ENCODE peak calls at places on chromosome 14, in four cellular contexts. B, G, A and D are unnamed samples.
A peak's percentile ranks its signal among the peaks of the same experiment; 100 is the strongest.

GRCh38 chr14:20866194-20866593 is 25.0 kb upstream of the RNASE3 start:
- DNase-seq in B (no peak), G (no peak), A (no peak), D (no peak)

GRCh38 chr14:71852201-71852600 is 80.0 kb upstream of the RGS6 start:
- DNase-seq in B (no peak), G (no peak), A (no peak), D (no peak)

GRCh38 chr14:30283822-30284446 is 275.0 kb upstream of the G2E3 start:
- DNase-seq in B (no peak), G (no peak), A (no peak), D (peak; percentile 58)

GRCh38 chr14:21525995-21526671 is at the start of gene SALL2:
- DNase-seq in B (peak; percentile 72), G (peak; percentile 76), A (peak; percentile 91), D (peak; percentile 55)

GRCh38 chr14:90624732-90625444 is 191.3 kb downstream of the TTC7B start:
- DNase-seq in B (no peak), G (no peak), A (no peak), D (no peak)

GRCh38 chr14:30440986-30441385 is 118.0 kb upstream of the G2E3 start:
- DNase-seq in B (no peak), G (no peak), A (no peak), D (peak; percentile 71)

GRCh38 chr14:32594766-32595165 is 265.7 kb downstream of the AKAP6 start:
- DNase-seq in B (no peak), G (no peak), A (no peak), D (peak; percentile 87)

GRCh38 chr14:49545716-49546115 is 40.5 kb downstream of the RPS29 start:
- DNase-seq in B (no peak), G (no peak), A (no peak), D (no peak)

GRCh38 chr14:75427126-75427481 is 718 bp upstream of the JDP2 start:
- DNase-seq in B (no peak), G (peak; percentile 41), A (no peak), D (no peak)

GRCh38 chr14:53432378-53432802 is 279.3 kb upstream of the DDHD1 start:
- DNase-seq in B (no peak), G (no peak), A (no peak), D (peak; percentile 58)

GRCh38 chr14:39426605-39427004 is 5.6 kb downstream of the FBXO33 start:
- DNase-seq in B (no peak), G (no peak), A (no peak), D (peak; percentile 80)

GRCh38 chr14:102622262-102622885 is 29.9 kb downstream of the RCOR1 start:
- DNase-seq in B (no peak), G (no peak), A (no peak), D (no peak)

GRCh38 chr14:75461303-75461702 is 33.5 kb downstream of the JDP2 start:
- DNase-seq in B (no peak), G (no peak), A (no peak), D (no peak)

GRCh38 chr14:103803661-103804060 is 43.7 kb downstream of the PPP1R13B start:
- DNase-seq in B (no peak), G (no peak), A (no peak), D (peak; percentile 72)

GRCh38 chr14:102516531-102517411 is 7.2 kb upstream of the ANKRD9 start:
- DNase-seq in B (peak; percentile 69), G (peak; percentile 73), A (peak; percentile 90), D (peak; percentile 55)

GRCh38 chr14:99675951-99676350 is 8.1 kb upstream of the CYP46A1 start:
- DNase-seq in B (no peak), G (no peak), A (no peak), D (no peak)

GRCh38 chr14:104660597-104660996 is 28.8 kb upstream of the INF2 start:
- DNase-seq in B (no peak), G (no peak), A (peak; percentile 71), D (no peak)

GRCh38 chr14:95218472-95219193 is 61.3 kb upstream of the DICER1 start:
- DNase-seq in B (no peak), G (no peak), A (no peak), D (no peak)

GRCh38 chr14:89845346-89845745 is 109.2 kb downstream of the EFCAB11 start:
- DNase-seq in B (no peak), G (no peak), A (no peak), D (peak; percentile 71)

GRCh38 chr14:75204106-75204505 is 27.7 kb upstream of the TMED10 start:
- DNase-seq in B (no peak), G (no peak), A (no peak), D (peak; percentile 47)

GRCh38 chr14:103825103-103825502 is 22.3 kb downstream of the PPP1R13B start:
- DNase-seq in B (no peak), G (no peak), A (no peak), D (no peak)

GRCh38 chr14:65103150-65103760 is 938 bp upstream of the MAX start:
- DNase-seq in B (no peak), G (no peak), A (no peak), D (peak; percentile 47)

GRCh38 chr14:104217486-104218360 is 79.3 kb downstream of the KIF26A start:
- DNase-seq in B (peak; percentile 61), G (no peak), A (peak; percentile 47), D (no peak)

GRCh38 chr14:89787525-89787924 is 167.0 kb downstream of the EFCAB11 start:
- DNase-seq in B (no peak), G (no peak), A (no peak), D (peak; percentile 67)

GRCh38 chr14:41604793-41605534 is 1.7 kb upstream of the LRFN5 start:
- DNase-seq in B (no peak), G (peak; percentile 43), A (peak; percentile 81), D (peak; percentile 88)

GRCh38 chr14:55373784-55374725 is 37.6 kb downstream of the ATG14 start:
- DNase-seq in B (no peak), G (no peak), A (no peak), D (peak; percentile 78)

GRCh38 chr14:36450550-36450949 is 69.5 kb downstream of the NKX2-1 start:
- DNase-seq in B (no peak), G (no peak), A (no peak), D (no peak)

GRCh38 chr14:32683679-32684078 is 255.0 kb upstream of the NPAS3 start:
- DNase-seq in B (no peak), G (no peak), A (no peak), D (no peak)

GRCh38 chr14:69398818-69399210 is 322 bp downstream of the SLC39A9 start:
- DNase-seq in B (no peak), G (no peak), A (no peak), D (no peak)

GRCh38 chr14:90444077-90444696 is 47.4 kb downstream of the CALM1 start:
- DNase-seq in B (peak; percentile 95), G (no peak), A (peak; percentile 46), D (peak; percentile 39)

GRCh38 chr14:79552778-79553177 is 658.5 kb downstream of the DIO2 start:
- DNase-seq in B (no peak), G (no peak), A (no peak), D (no peak)

GRCh38 chr14:31244626-31245025 is 37.0 kb upstream of the HECTD1 start:
- DNase-seq in B (no peak), G (no peak), A (no peak), D (no peak)

GRCh38 chr14:74697543-74697942 is 15.3 kb downstream of the AREL1 start:
- DNase-seq in B (no peak), G (no peak), A (no peak), D (peak; percentile 94)

GRCh38 chr14:51454351-51454750 is 197.4 kb upstream of the FRMD6 start:
- DNase-seq in B (no peak), G (no peak), A (no peak), D (peak; percentile 32)

GRCh38 chr14:99325591-99325990 is 53.6 kb upstream of the BCL11B start:
- DNase-seq in B (no peak), G (no peak), A (peak; percentile 43), D (no peak)

DNA sequence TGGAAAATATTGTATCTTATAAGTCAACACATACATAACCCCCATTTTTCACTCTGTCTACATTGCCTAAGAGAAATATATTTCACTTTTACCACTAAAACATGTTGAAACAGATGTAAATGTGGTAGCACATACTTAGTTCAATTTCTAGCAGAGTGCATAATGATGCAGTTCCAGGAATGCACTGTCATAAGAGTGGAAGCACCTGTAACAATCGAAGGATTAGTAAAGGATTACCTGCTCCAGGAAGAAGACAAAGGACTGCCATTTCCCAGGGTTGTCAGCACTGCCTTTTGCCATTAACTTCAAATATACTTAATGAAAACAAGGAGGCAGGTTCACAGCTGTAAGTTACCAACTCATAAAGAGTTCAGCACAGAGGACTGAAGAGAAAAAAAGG is 24.6 kb downstream of the DAD1 start:
- DNase-seq in B (no peak), G (no peak), A (no peak), D (no peak)
- H3K27ac ChIP-seq in B (no peak overlapping the region), G (peak overlapping the region; percentile 91), A (no peak overlapping the region), D (no peak overlapping the region)

DNA sequence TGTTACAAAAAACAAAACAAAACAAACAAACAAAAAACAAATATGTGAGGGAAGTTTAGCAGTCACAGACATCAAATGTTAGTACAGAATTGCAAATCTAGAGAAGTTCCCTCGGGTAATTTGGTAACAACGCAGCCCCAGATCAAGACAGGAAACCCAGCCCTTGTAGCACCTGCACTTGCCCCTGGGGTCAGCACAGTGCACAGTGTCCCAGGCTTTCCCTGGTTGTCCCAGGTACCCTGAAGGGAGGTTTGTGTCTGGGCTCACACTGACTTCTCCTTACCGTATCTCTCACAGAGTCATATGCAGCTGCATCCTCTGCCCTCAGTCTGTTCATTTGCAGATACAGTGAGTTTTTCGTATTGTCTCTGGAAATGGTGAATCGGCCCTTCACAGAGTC is 528.9 kb downstream of the TMEM121 start:
- DNase-seq in B (no peak), G (no peak), A (no peak), D (no peak)
- H3K9me3 ChIP-seq in B (no peaks in the 10 kb centered on the region), G (no peaks in the 10 kb centered on the region), A (no peaks in the 10 kb centered on the region), D (no peaks in the 10 kb centered on the region)

GRCh38 chr14:91827746-91828145 is 39.6 kb downstream of the TC2N start:
- DNase-seq in B (no peak), G (no peak), A (no peak), D (no peak)

GRCh38 chr14:91830777-91831176 is 36.6 kb downstream of the TC2N start:
- DNase-seq in B (no peak), G (no peak), A (no peak), D (no peak)

GRCh38 chr14:91834571-91834970 is 32.8 kb downstream of the TC2N start:
- DNase-seq in B (no peak), G (no peak), A (no peak), D (no peak)

GRCh38 chr14:91829511-91829910 is 37.8 kb downstream of the TC2N start:
- DNase-seq in B (no peak), G (no peak), A (no peak), D (no peak)

DNA sequence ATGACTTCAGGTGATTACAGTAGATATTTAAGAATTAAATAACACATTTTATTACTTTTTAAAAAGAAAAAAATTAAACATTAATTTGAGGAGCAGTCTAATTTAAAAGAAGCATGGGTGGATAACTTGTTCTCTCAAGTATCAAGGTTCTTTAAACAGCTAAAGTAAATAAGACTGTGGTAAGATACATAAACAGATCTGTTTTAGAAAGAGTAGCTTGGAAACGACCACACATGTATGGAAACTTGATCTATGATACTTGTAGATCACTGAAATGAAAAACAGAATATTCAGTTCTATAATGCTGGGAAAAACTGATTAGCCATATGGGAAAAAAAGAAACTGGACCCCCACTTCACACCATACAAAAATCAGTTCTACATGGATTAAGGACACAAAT is 36.0 kb downstream of the TC2N start:
- DNase-seq in B (no peak), G (no peak), A (no peak), D (no peak)
- H3K27ac ChIP-seq in B (no peak overlapping the region), G (no peak overlapping the region), A (no peak overlapping the region), D (no peak overlapping the region)

DNA sequence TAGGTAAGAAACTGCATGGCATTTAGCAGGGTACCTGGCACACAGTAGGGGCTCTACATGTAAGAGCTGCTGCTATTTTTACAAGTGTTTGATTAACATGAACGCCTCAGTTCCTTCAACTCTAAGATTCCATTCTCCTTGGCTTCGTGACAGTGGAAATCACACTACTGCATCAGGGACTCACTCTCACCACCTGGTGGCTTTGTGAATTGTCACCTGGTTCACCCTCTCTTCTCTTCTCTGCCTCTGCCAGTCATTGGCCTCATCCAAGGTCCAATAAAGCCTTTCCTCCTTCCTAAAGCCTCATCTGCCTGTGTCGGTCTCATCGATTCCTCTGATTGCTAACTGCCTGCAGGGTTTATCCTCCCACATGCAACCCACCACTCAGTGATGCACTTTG is 476.4 kb downstream of the VRK1 start:
- DNase-seq in B (no peak), G (no peak), A (no peak), D (no peak)
- H3K9me3 ChIP-seq in B (no peaks in the 10 kb centered on the region), G (no peaks in the 10 kb centered on the region), A (no peaks in the 10 kb centered on the region), D (no peaks in the 10 kb centered on the region)